ENCODE peak calls at places on chromosome 22, in eight cellular contexts. U is activated T-helper 9 cell treated with anti-CD3 and anti-CD28 coated beads, Interleukin-2, amount 50 U/mL, for 16 hours; Z is MM.1S; N is activated CD4-positive, alpha-beta T cell treated with anti-CD3 and anti-CD28 coated beads for 24 hours; W is nephron progenitor cell; K is ELF-1; V is germinal center; S is Panc1. D is an unnamed sample.

GRCh38 chr22:32562916-32563315 is 88.3 kb downstream of the FBXO7 start:
- DNase-seq in S (no peak), Z (no peak), N (no peak), U (no peak), V (no peak), W (no peak), K (no peak), D (no peak)

GRCh38 chr22:50733521-50734342 is 4.3 kb upstream of the ACR start:
- DNase-seq in N (no peak), Z (peak; percentile 73), W (no peak), V (no peak), S (no peak), U (no peak), K (peak; percentile 44), D (no peak)

GRCh38 chr22:20061481-20061861 is 18.6 kb upstream of the DGCR8 start:
- DNase-seq in Z (no peak), K (no peak), W (no peak), U (no peak), N (no peak), S (no peak), V (no peak), D (no peak)

GRCh38 chr22:35425971-35426800 is 26.2 kb downstream of the MCM5 start:
- DNase-seq in U (no peak), S (no peak), W (peak; percentile 50), Z (no peak), K (no peak), V (no peak), N (no peak), D (no peak)

GRCh38 chr22:41447435-41448188 is 1.0 kb upstream of the TOB2 start:
- DNase-seq in V (peak; percentile 52), S (no peak), N (peak; percentile 45), U (peak; percentile 37), K (peak; percentile 87), W (peak; percentile 77), Z (peak; percentile 72), D (peak; percentile 45)

GRCh38 chr22:30332551-30332950 is 5.8 kb upstream of the TBC1D10A start:
- DNase-seq in S (no peak), U (no peak), W (no peak), K (no peak), Z (no peak), N (no peak), V (no peak), D (no peak)

GRCh38 chr22:20219667-20220628 is 48.2 kb downstream of the RTN4R start:
- DNase-seq in W (no peak), S (no peak), K (peak; percentile 48), U (no peak), V (no peak), Z (no peak), N (no peak), D (no peak)

GRCh38 chr22:27534720-27535125 is 266.8 kb downstream of the MN1 start:
- DNase-seq in V (no peak), Z (no peak), K (peak; percentile 50), U (no peak), S (no peak), N (no peak), W (no peak), D (no peak)

GRCh38 chr22:32571764-32572163 is 97.2 kb downstream of the FBXO7 start:
- DNase-seq in W (no peak), K (no peak), V (no peak), Z (peak; percentile 12), N (no peak), U (no peak), S (no peak), D (no peak)

GRCh38 chr22:36953239-36954080 is 40.0 kb downstream of the CSF2RB start:
- DNase-seq in S (no peak), V (no peak), K (peak; percentile 25), Z (no peak), U (no peak), W (no peak), N (no peak), D (no peak)

GRCh38 chr22:23763579-23764331 is 965 bp downstream of the C22orf15 start:
- DNase-seq in U (peak; percentile 40), V (peak; percentile 61), Z (no peak), K (no peak), W (peak; percentile 68), S (no peak), N (peak; percentile 51), D (no peak)

GRCh38 chr22:31393890-31394289 is 5.5 kb upstream of the DRG1 start:
- DNase-seq in Z (no peak), S (no peak), U (no peak), K (no peak), V (no peak), N (no peak), W (no peak), D (no peak)